ENCODE peak calls at places on chromosome 2, in ten cellular contexts. Q, S, X, W, R, N, Y, U, A and V are unnamed samples.

GRCh38 chr2:156334496-156335478 is 2.3 kb upstream of the NR4A2 start:
- DNase-seq in Q (peak; percentile 97), R (peak; percentile 92), A (peak; percentile 92), S (peak; percentile 90), Y (peak; percentile 89), W (peak; percentile 93), N (peak; percentile 76), U (peak; percentile 88), X (peak; percentile 98), V (peak; percentile 85)

GRCh38 chr2:230814616-230815015 is 50.1 kb upstream of the ITM2C start:
- DNase-seq in Y (no peak), U (peak; percentile 6), A (peak; percentile 30), N (no peak), X (no peak), S (peak; percentile 71), W (no peak), Q (peak; percentile 56), R (peak; percentile 25), V (peak; percentile 15)

GRCh38 chr2:164847966-164848365 is 6.3 kb upstream of the COBLL1 start:
- DNase-seq in R (no peak), W (no peak), A (peak; percentile 73), X (no peak), S (no peak), Y (no peak), N (no peak), Q (peak; percentile 52), U (no peak), V (no peak)

GRCh38 chr2:74708883-74709282 is 54.8 kb downstream of the SEMA4F start:
- DNase-seq in Q (peak; percentile 27), N (no peak), Y (no peak), R (peak; percentile 10), A (peak; percentile 84), X (no peak), S (peak; percentile 46), W (no peak), U (peak; percentile 71), V (peak; percentile 32)

GRCh38 chr2:208384637-208385036 is 22.0 kb upstream of the PTH2R start:
- DNase-seq in R (no peak), W (no peak), Q (no peak), Y (no peak), X (no peak), U (no peak), A (no peak), N (no peak), S (no peak), V (no peak)

GRCh38 chr2:234422895-234423505 is 73.9 kb downstream of the ARL4C start:
- DNase-seq in U (no peak), A (peak; percentile 9), S (peak; percentile 63), W (no peak), N (no peak), R (peak; percentile 45), Y (no peak), Q (no peak), X (no peak), V (no peak)

GRCh38 chr2:238257786-238258700 is 18.2 kb upstream of the HES6 start:
- DNase-seq in W (no peak), Y (no peak), N (no peak), X (no peak), U (no peak), Q (no peak), S (no peak), A (no peak), R (no peak), V (no peak)

GRCh38 chr2:152508446-152508845 is 173.5 kb downstream of the FMNL2 start:
- DNase-seq in A (peak; percentile 66), N (no peak), U (peak; percentile 48), Q (peak; percentile 55), S (peak; percentile 96), R (peak; percentile 78), W (no peak), X (no peak), Y (no peak), V (no peak)

DNA sequence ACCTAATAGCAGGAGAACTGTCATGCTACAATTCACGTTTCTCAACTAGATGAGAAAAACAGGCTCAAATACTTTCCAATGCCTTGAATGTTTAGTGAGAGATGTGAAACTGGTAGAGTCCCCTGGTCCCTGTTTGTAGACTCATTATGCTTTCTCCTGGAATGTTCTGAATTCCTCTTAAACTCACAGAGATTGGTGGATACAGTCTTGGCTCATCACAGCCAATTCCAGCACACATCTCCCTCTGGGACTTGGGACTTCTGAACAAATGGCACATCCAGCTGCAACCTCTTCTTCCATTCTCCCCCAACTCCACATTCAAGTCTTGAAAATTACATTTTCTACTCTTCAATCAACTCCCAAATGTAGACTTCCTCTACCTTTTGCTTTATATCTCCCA is 58.4 kb upstream of the NT5C1B start:
- DNase-seq in X (no peak), A (no peak), W (no peak), Y (no peak), S (no peak), N (no peak), U (no peak), Q (no peak), R (no peak), V (no peak)
- TF ChIP-seq CTCF in X (no peak), A (no peak), W (no peak), Y (no peak), S (no peak), N (no peak), U (no peak), Q (no peak), R (no peak), V (no peak)

GRCh38 chr2:120204022-120204405 is 19.2 kb downstream of the TMEM185B start:
- DNase-seq in Y (peak; percentile 63), S (no peak), U (no peak), Q (no peak), R (no peak), N (peak; percentile 39), X (no peak), A (no peak), W (no peak), V (no peak)

GRCh38 chr2:120203341-120204021 is 19.7 kb downstream of the TMEM185B start:
- DNase-seq in X (no peak), R (no peak), Q (no peak), N (peak; percentile 30), W (no peak), Y (peak; percentile 44), A (no peak), U (no peak), S (no peak), V (no peak)

GRCh38 chr2:120195575-120195974 is 27.6 kb downstream of the TMEM185B start:
- DNase-seq in N (no peak), Q (no peak), S (no peak), R (no peak), X (no peak), U (no peak), A (no peak), W (no peak), Y (no peak), V (no peak)

GRCh38 chr2:120204417-120204816 is 18.8 kb downstream of the TMEM185B start:
- DNase-seq in N (no peak), U (no peak), A (no peak), W (no peak), X (no peak), R (no peak), Q (no peak), Y (peak; percentile 23), S (no peak), V (no peak)

DNA sequence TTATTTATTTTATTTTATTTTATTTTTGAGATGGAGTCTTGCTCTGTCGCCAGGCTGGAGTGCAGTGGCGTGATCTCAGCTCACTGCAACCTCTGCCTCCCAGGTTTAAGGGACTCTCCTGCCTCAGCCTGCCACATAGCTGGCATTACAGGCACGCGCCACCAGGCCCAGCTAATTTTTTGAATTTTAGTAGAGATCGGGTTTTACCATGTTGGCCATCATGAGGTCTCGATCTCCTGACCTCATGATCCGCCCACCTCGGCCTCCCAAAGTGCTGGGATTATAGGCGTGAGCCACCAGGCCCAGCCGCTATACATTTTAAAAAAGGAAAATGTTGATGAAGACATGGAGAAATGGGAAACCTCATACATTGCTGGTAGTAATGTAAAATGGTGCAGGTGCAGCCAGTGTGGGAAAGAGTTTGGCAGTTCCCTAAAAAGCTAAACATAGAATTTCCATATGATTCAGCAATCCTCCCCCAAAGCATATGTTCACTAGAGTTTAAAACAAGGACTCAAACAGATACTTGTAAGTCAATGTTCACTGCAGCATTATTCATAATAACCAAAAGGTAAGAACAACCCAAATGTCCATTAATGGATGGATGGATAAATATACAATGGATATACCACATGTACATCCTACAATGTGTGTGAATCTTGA is 23.2 kb downstream of the TMEM185B start:
- DNase-seq in R (no peak), A (no peak), N (no peak), Y (no peak), W (no peak), Q (no peak), U (no peak), X (no peak), S (no peak), V (no peak)
- TF ChIP-seq CTCF in R (no peak), A (no peak), N (no peak), Y (no peak), W (no peak), Q (no peak), U (no peak), X (no peak), S (no peak), V (no peak)

DNA sequence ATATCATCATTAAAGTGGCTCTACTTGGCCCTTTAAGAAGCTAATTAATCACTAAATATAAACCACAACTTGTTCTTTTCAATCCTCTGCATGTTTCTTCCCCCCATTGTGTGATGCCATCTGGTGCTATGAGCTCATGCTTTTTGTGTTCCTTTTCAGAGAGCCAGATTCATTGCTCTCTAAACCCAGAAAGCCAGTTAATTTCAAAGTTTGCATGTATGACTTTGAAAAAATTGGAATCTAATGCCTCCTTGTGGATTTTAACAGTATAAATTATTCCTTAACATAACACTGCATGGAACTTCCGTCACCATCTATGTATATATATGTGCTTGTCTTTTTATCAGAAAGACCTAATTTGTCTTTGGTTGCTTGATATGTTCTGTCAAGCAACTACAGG is 31.1 kb downstream of the TMEM178A start:
- DNase-seq in X (no peak), R (peak; percentile 74), Y (no peak), W (no peak), Q (peak; percentile 70), N (no peak), A (peak; percentile 25), U (peak; percentile 84), S (peak; percentile 91), V (peak; percentile 59)
- TF ChIP-seq CTCF in X (no peak), R (peak; percentile 12), Y (no peak), W (peak; percentile 39), Q (no peak), N (no peak), A (peak; percentile 45), U (no peak), S (peak; percentile 45), V (peak; percentile 79)

GRCh38 chr2:133717497-133717896 is 149.2 kb upstream of the NCKAP5 start:
- DNase-seq in X (no peak), R (no peak), W (no peak), Q (no peak), N (no peak), S (no peak), A (no peak), Y (no peak), U (peak; percentile 60), V (peak; percentile 71)

GRCh38 chr2:133712369-133712768 is 144.1 kb upstream of the NCKAP5 start:
- DNase-seq in R (no peak), N (no peak), Q (no peak), U (no peak), X (no peak), A (no peak), W (no peak), S (no peak), Y (no peak), V (no peak)

GRCh38 chr2:133713049-133713580 is 144.9 kb upstream of the NCKAP5 start:
- DNase-seq in U (no peak), Q (no peak), X (no peak), Y (no peak), S (no peak), N (no peak), W (no peak), R (no peak), A (no peak), V (no peak)

GRCh38 chr2:133718688-133719201 is 150.5 kb upstream of the NCKAP5 start:
- DNase-seq in R (peak; percentile 89), U (peak; percentile 88), S (peak; percentile 91), W (no peak), A (peak; percentile 7), N (no peak), X (no peak), Y (no peak), Q (peak; percentile 81), V (peak; percentile 91)

GRCh38 chr2:133716166-133716565 is 147.9 kb upstream of the NCKAP5 start:
- DNase-seq in Q (no peak), N (no peak), U (no peak), S (no peak), W (no peak), Y (no peak), X (no peak), R (no peak), A (no peak), V (no peak)
- TF ChIP-seq CTCF in Q (no peak), N (no peak), U (no peak), S (no peak), W (no peak), Y (no peak), X (no peak), R (no peak), A (no peak), V (no peak)